ENCODE peak calls at places on chromosomes 6 and 20, in six cellular contexts. X is IMR-90, J is mesendoderm, K is neuronal stem cell, N is H1, T is mesenchymal stem cell. L is an unnamed sample.

GRCh38 chr6:148440877-148441453 is 98.3 kb downstream of the SASH1 start:
- DNase-seq in N (no peak), K (no peak), X (peak), T (peak), J (peak), L (no peak)

GRCh38 chr6:159045826-159046225 is 1.0 kb upstream of the TAGAP start:
- DNase-seq in X (no peak), K (no peak), J (no peak), N (no peak), T (no peak), L (no peak)

GRCh38 chr6:28863607-28864320 is 60.0 kb downstream of the TRIM27 start:
- DNase-seq in N (no peak), X (peak), J (peak), T (peak), K (peak), L (peak)

GRCh38 chr6:106530502-106530901 is 98.8 kb downstream of the RTN4IP1 start:
- DNase-seq in X (peak), N (no peak), T (no peak), J (no peak), K (no peak), L (no peak)

GRCh38 chr20:10376271-10377075 is 57.5 kb downstream of the MKKS start:
- DNase-seq in N (no peak), X (peak), T (peak), K (no peak), J (peak), L (no peak)

GRCh38 chr6:30061766-30062458 is 847 bp downstream of the POLR1H start:
- DNase-seq in T (peak), N (no peak), X (peak), J (peak), K (no peak), L (no peak)

GRCh38 chr6:33172307-33173227 is 19.7 kb downstream of the COL11A2 start:
- DNase-seq in K (peak), N (no peak), X (peak), T (peak), J (peak), L (peak)

GRCh38 chr6:167103041-167103816 is 19.7 kb upstream of the CCR6 start:
- DNase-seq in T (no peak), J (no peak), K (no peak), X (no peak), N (no peak), L (no peak)

GRCh38 chr20:2816583-2817340 is 598 bp downstream of the TMEM239 start:
- DNase-seq in J (no peak), X (peak), N (no peak), K (no peak), T (no peak), L (peak)

GRCh38 chr6:153727910-153728309 is 311.1 kb upstream of the OPRM1 start:
- DNase-seq in X (no peak), J (peak), T (peak), K (no peak), N (no peak), L (no peak)

GRCh38 chr6:113854531-113855499 is 2.3 kb upstream of the MARCKS start:
- DNase-seq in K (peak), T (peak), N (no peak), J (peak), X (peak), L (peak)

GRCh38 chr20:23285536-23285935 is 65.1 kb upstream of the NXT1 start:
- DNase-seq in K (no peak), X (no peak), J (no peak), T (no peak), N (no peak), L (no peak)

GRCh38 chr6:145034664-145035063 is 700.7 kb downstream of the EPM2A start:
- DNase-seq in J (no peak), T (peak), K (no peak), N (no peak), X (peak), L (no peak)

GRCh38 chr6:148235446-148235845 is 107.2 kb upstream of the SASH1 start:
- DNase-seq in X (peak), J (no peak), T (no peak), N (no peak), K (no peak), L (no peak)

GRCh38 chr20:48064929-48065328 is 279.6 kb upstream of the SULF2 start:
- DNase-seq in X (peak), N (no peak), T (peak), K (no peak), J (peak), L (no peak)

GRCh38 chr20:58433759-58434158 is 44.7 kb downstream of the VAPB start:
- DNase-seq in N (no peak), T (peak), J (no peak), X (peak), K (no peak), L (no peak)

GRCh38 chr6:112252571-112253504 is 1.5 kb downstream of the LAMA4 start:
- DNase-seq in T (peak), X (peak), N (no peak), J (peak), K (no peak), L (no peak)

GRCh38 chr6:131754715-131755567 is 44.1 kb upstream of the CTAGE9 start:
- DNase-seq in T (peak), K (no peak), N (no peak), X (peak), J (no peak), L (no peak)

GRCh38 chr20:58619847-58620431 is 31.1 kb upstream of the STX16 start:
- DNase-seq in J (peak), T (no peak), K (no peak), N (peak), X (no peak), L (peak)

GRCh38 chr6:29631860-29632731 is 887 bp downstream of the GABBR1 start:
- DNase-seq in N (no peak), K (no peak), X (peak), J (peak), T (peak), L (peak)

GRCh38 chr20:24785141-24785924 is 163.7 kb upstream of the CST7 start:
- DNase-seq in J (no peak), T (peak), X (peak), K (no peak), N (no peak), L (no peak)

GRCh38 chr20:34564810-34565209 is 6.3 kb downstream of the MAP1LC3A start:
- DNase-seq in N (no peak), K (no peak), X (no peak), J (no peak), T (peak), L (no peak)

GRCh38 chr6:76633259-76633658 is 560.8 kb upstream of the IMPG1 start:
- DNase-seq in X (no peak), K (no peak), T (no peak), J (peak), N (no peak), L (peak)

GRCh38 chr6:83867527-83868161 is 8.2 kb downstream of the CYB5R4 start:
- DNase-seq in T (peak), J (peak), X (peak), N (no peak), K (peak), L (no peak)

GRCh38 chr20:45612314-45612713 is 17.2 kb upstream of the WFDC10A start:
- DNase-seq in N (no peak), J (no peak), K (no peak), T (no peak), X (no peak), L (no peak)

GRCh38 chr6:53984581-53984980 is 126.7 kb upstream of the MLIP start:
- DNase-seq in N (no peak), X (no peak), T (no peak), K (no peak), J (no peak), L (no peak)

GRCh38 chr6:84645000-84645399 is 119.4 kb downstream of the TBX18 start:
- DNase-seq in N (no peak), K (no peak), X (peak), J (no peak), T (peak), L (no peak)

GRCh38 chr6:34223964-34224940 is 12.4 kb upstream of the HMGA1 start:
- DNase-seq in K (peak), J (peak), T (peak), N (no peak), X (peak), L (peak)

GRCh38 chr6:109998159-109998785 is 20.2 kb downstream of the GPR6 start:
- DNase-seq in T (no peak), K (no peak), N (no peak), J (peak), X (no peak), L (no peak)

GRCh38 chr20:53448426-53448825 is 145.2 kb downstream of the ZNF217 start:
- DNase-seq in J (no peak), X (no peak), T (no peak), K (no peak), N (no peak), L (no peak)

GRCh38 chr20:53444386-53444785 is 149.3 kb downstream of the ZNF217 start:
- DNase-seq in K (peak), T (peak), J (no peak), N (no peak), X (no peak), L (no peak)

GRCh38 chr20:53445276-53445675 is 148.4 kb downstream of the ZNF217 start:
- DNase-seq in K (no peak), J (no peak), N (no peak), T (peak), X (no peak), L (no peak)

GRCh38 chr20:53448875-53449274 is 144.8 kb downstream of the ZNF217 start:
- DNase-seq in N (no peak), J (no peak), T (no peak), K (no peak), X (no peak), L (no peak)

GRCh38 chr20:53447271-53447670 is 146.4 kb downstream of the ZNF217 start:
- DNase-seq in J (no peak), T (no peak), N (no peak), X (no peak), K (no peak), L (no peak)
- H3K18ac ChIP-seq in J (no peak), T (no peak), N (no peak), X (no peak), K (no peak), L (no peak)

DNA sequence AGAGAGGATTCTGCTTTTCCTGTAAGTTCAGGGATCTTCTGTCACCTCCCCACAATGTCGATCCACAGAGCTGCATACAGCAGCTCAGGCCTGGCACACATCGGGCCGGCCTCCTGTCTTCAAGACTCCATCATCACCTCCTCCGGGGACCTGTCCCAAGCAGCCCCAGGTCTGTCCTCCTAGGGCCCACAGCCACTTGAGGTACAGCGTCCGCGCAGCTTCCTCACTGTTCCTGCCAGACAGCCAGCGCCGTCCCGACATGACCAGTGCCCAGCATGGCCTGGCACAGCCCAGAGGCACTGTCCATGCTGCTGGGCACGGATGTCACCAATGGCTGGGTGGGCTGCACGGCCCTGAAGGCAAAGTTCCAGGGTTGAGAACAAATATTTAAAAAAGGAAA is 101.6 kb downstream of the DLL1 start:
- DNase-seq in X (no peak), N (no peak), J (no peak), T (no peak), K (no peak), L (no peak)
- H3K18ac ChIP-seq in X (no peak), N (no peak), J (no peak), T (no peak), K (no peak), L (no peak)

GRCh38 chr6:20839624-20840023 is 305.4 kb downstream of the CDKAL1 start:
- DNase-seq in J (peak), K (no peak), X (no peak), N (no peak), T (no peak), L (no peak)

GRCh38 chr6:20837189-20837588 is 302.9 kb downstream of the CDKAL1 start:
- DNase-seq in K (no peak), N (no peak), J (no peak), T (no peak), X (no peak), L (no peak)

GRCh38 chr6:20838113-20838512 is 303.9 kb downstream of the CDKAL1 start:
- DNase-seq in K (no peak), X (no peak), J (no peak), T (no peak), N (no peak), L (no peak)

GRCh38 chr6:20833881-20834515 is 299.7 kb downstream of the CDKAL1 start:
- DNase-seq in N (no peak), X (no peak), K (no peak), J (peak), T (peak), L (peak)

GRCh38 chr6:20835315-20836010 is 301.2 kb downstream of the CDKAL1 start:
- DNase-seq in X (no peak), T (no peak), J (no peak), N (no peak), K (no peak), L (no peak)
- H3K18ac ChIP-seq in X (no peak), T (no peak), J (no peak), N (no peak), K (no peak), L (no peak)

GRCh38 chr20:37390503-37390890 is 44.6 kb downstream of the SRC start:
- DNase-seq in T (no peak), X (no peak), N (no peak), K (no peak), J (no peak), L (no peak)

GRCh38 chr20:37389844-37390275 is 43.9 kb downstream of the SRC start:
- DNase-seq in X (no peak), J (peak), T (no peak), K (no peak), N (no peak), L (peak)

GRCh38 chr20:37392441-37393195 is 46.7 kb downstream of the SRC start:
- DNase-seq in X (no peak), J (peak), T (no peak), N (no peak), K (no peak), L (no peak)

GRCh38 chr20:37389241-37389747 is 43.4 kb downstream of the SRC start:
- DNase-seq in X (no peak), K (no peak), J (no peak), T (no peak), N (no peak), L (peak)

GRCh38 chr20:37390891-37391525 is 45.1 kb downstream of the SRC start:
- DNase-seq in X (no peak), K (no peak), N (no peak), T (no peak), J (no peak), L (peak)
- H3K18ac ChIP-seq in X (no peak), K (peak), N (no peak), T (no peak), J (no peak), L (no peak)

GRCh38 chr6:107741191-107741680 is 82.9 kb downstream of the SCML4 start:
- DNase-seq in X (no peak), N (no peak), J (no peak), T (no peak), K (no peak), L (no peak)

GRCh38 chr6:107735906-107736635 is 88.0 kb downstream of the SCML4 start:
- DNase-seq in X (no peak), N (no peak), J (no peak), T (no peak), K (no peak), L (no peak)

GRCh38 chr6:107737397-107737793 is 86.7 kb downstream of the SCML4 start:
- DNase-seq in X (no peak), N (no peak), T (no peak), K (no peak), J (no peak), L (no peak)

GRCh38 chr6:107740496-107741190 is 83.5 kb downstream of the SCML4 start:
- DNase-seq in N (no peak), K (no peak), J (no peak), X (no peak), T (no peak), L (no peak)

DNA sequence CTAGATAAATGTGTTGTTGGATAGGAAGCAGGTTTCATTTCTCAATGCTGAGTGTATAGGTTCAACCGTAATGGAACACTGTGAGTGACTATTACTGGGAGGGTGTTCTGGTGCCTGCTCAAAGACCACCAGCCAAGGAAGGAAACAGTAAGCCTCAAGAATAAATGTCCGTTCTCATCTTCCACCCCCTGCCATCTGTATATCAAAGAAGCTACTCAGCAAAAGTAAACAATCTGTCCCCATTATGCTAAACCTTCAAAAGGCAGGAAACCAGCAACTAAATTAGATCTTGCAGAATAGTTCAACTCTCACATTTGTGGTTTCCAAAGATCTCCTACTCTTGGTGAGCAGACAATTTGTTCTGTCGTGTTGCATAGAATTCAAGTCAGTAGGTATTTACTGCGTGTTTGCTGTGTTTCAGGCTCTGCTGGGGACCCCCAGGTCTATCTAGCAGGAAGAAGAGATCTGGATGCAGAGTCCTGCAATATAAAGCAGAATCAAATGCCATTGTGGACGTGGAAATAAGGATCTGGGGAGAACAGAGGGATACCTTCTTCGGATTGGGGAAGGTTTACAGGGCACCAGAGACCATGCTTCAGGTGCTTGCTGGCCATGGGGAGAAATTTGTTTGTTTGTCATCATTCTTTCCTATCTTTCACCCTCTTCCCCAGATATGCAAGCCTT is 87.3 kb downstream of the SCML4 start:
- DNase-seq in K (no peak), J (no peak), T (peak), N (no peak), X (no peak), L (no peak)
- H3K18ac ChIP-seq in K (no peak), J (no peak), T (no peak), N (no peak), X (no peak), L (no peak)

GRCh38 chr6:41239467-41240159 is 11.5 kb downstream of the TREML4 start:
- DNase-seq in J (peak), X (no peak), T (no peak), N (no peak), K (peak), L (peak)

GRCh38 chr6:41231246-41231645 is 3.1 kb downstream of the TREML4 start:
- DNase-seq in T (no peak), J (no peak), X (no peak), N (no peak), K (no peak), L (no peak)

GRCh38 chr6:41232667-41233066 is 4.5 kb downstream of the TREML4 start:
- DNase-seq in J (peak), K (no peak), X (no peak), N (no peak), T (no peak), L (no peak)

GRCh38 chr6:41236276-41236675 is 8.1 kb downstream of the TREML4 start:
- DNase-seq in X (no peak), K (no peak), N (no peak), J (no peak), T (no peak), L (no peak)

DNA sequence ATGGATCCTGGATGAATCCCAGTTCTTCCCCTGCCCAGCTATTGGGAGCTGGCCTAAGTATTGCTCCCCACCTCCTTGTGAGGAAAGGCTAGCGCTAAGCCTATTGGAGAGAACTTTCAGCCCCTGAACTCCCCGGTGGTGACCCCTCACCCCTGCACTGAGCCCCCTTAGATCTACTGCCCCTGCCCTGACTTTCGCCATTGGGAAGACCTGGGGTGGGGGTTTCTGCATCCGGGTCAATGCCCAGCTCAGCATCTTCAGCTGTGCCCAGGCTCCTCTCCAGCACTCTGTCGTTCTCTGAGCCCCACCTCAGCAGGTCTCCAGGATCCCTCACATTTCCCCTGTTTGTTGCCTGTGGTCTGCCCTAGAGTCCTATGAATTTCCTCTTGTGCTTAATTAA is 9.0 kb downstream of the TREML4 start:
- DNase-seq in N (no peak), X (no peak), T (no peak), K (no peak), J (no peak), L (no peak)
- H3K18ac ChIP-seq in N (no peak), X (no peak), T (no peak), K (no peak), J (no peak), L (no peak)

L was measured in H9.